ENCODE peak calls at places on chromosomes 4 and X, in eight cellular contexts. K is NCI-H1105, N is GM12892, X is AG09309, Q is mesenteric fat pad, G is mammary epithelial cell, U is foreskin fibroblast, D is KBM-7. C is an unnamed sample.

GRCh38 chrX:37627602-37628001 is 56.1 kb downstream of the LANCL3 start:
- DNase-seq in Q (no peak), K (no peak), X (no peak), G (peak), N (no peak), D (no peak), U (no peak), C (no peak)

GRCh38 chr4:181235361-181235760 is 1007.8 kb upstream of the TENM3 start:
- DNase-seq in D (no peak), Q (no peak), G (no peak), X (no peak), N (no peak), U (no peak), K (no peak), C (no peak)

GRCh38 chr4:109207060-109207459 is 95.4 kb downstream of the COL25A1 start:
- DNase-seq in Q (no peak), G (peak), U (peak), X (no peak), D (peak), K (no peak), N (no peak), C (peak)

GRCh38 chr4:80182237-80182866 is 15.0 kb upstream of the PRDM8 start:
- DNase-seq in U (peak), K (no peak), X (no peak), D (no peak), Q (no peak), G (no peak), N (no peak), C (no peak)

GRCh38 chr4:70701271-70701670 is 12.9 kb downstream of the UTP3 start:
- DNase-seq in X (no peak), G (peak), U (no peak), K (no peak), N (no peak), D (no peak), Q (no peak), C (no peak)

GRCh38 chr4:176805155-176805554 is 12.4 kb upstream of the VEGFC start:
- DNase-seq in K (no peak), G (peak), Q (no peak), N (no peak), D (no peak), U (peak), X (no peak), C (no peak)

GRCh38 chr4:151103758-151104157 is 4.3 kb downstream of the RPS3A start:
- DNase-seq in G (no peak), K (no peak), Q (no peak), U (no peak), N (no peak), X (no peak), D (no peak), C (no peak)

GRCh38 chr4:82372502-82372873 is 1.3 kb downstream of the HNRNPD start:
- DNase-seq in K (peak), G (peak), U (peak), D (peak), Q (no peak), X (no peak), N (peak), C (peak)

GRCh38 chr4:182179105-182179504 is 64.1 kb upstream of the TENM3 start:
- DNase-seq in K (no peak), Q (no peak), D (no peak), X (no peak), U (peak), G (peak), N (no peak), C (peak)

GRCh38 chr4:110088670-110089069 is 109.7 kb downstream of the ELOVL6 start:
- DNase-seq in U (peak), N (no peak), G (peak), X (peak), K (no peak), Q (no peak), D (no peak), C (no peak)

GRCh38 chr4:94305468-94306225 is 37.0 kb downstream of the HPGDS start:
- DNase-seq in D (no peak), X (no peak), G (no peak), N (no peak), U (no peak), Q (no peak), K (no peak), C (peak)

GRCh38 chrX:37686348-37686736 is 751 bp downstream of the XK start:
- DNase-seq in D (no peak), Q (no peak), N (no peak), G (no peak), K (no peak), X (no peak), U (no peak), C (no peak)